ENCODE peak calls at places on chromosomes 11 and 22, in eight cellular contexts. R is IMR-90; T is kidney; N is CD8-positive, alpha-beta memory T cell; A is tibial nerve; G is fibroblast of lung; E is left ventricle myocardium inferior; Y is adrenal gland. Z is an unnamed sample.

GRCh38 chr11:67665537-67666302 is 8.7 kb downstream of the ALDH3B2 start:
- DNase-seq in A (no peak), T (peak), R (no peak), E (no peak), G (no peak), Y (peak), N (no peak), Z (no peak)

GRCh38 chr11:119651802-119652584 is 77.0 kb downstream of the NECTIN1 start:
- DNase-seq in E (no peak), Y (no peak), R (no peak), A (no peak), T (no peak), G (no peak), N (no peak), Z (no peak)

GRCh38 chr22:49377306-49377705 is 450.4 kb downstream of the BRD1 start:
- DNase-seq in A (no peak), E (no peak), N (no peak), G (no peak), R (no peak), Y (no peak), T (peak), Z (no peak)

GRCh38 chr11:33387996-33388395 is 130.8 kb downstream of the HIPK3 start:
- DNase-seq in R (no peak), E (no peak), G (no peak), Y (no peak), A (no peak), N (no peak), T (no peak), Z (no peak)

GRCh38 chr11:77506857-77507256 is 33.0 kb upstream of the PAK1 start:
- DNase-seq in Y (no peak), G (peak), A (no peak), T (no peak), R (no peak), E (no peak), N (no peak), Z (no peak)

GRCh38 chr11:22920939-22921565 is 60.8 kb upstream of the CCDC179 start:
- DNase-seq in T (no peak), N (no peak), E (no peak), R (peak), G (peak), A (no peak), Y (peak), Z (no peak)

GRCh38 chr11:59898652-59899051 is 20.1 kb downstream of the OOSP3 start:
- DNase-seq in G (no peak), T (no peak), R (no peak), N (no peak), Y (no peak), E (no peak), A (no peak), Z (no peak)

GRCh38 chr22:42078469-42079318 is 806 bp upstream of the SMDT1 start:
- DNase-seq in Y (peak), E (no peak), A (no peak), R (no peak), G (no peak), T (peak), N (no peak), Z (no peak)

GRCh38 chr11:33334627-33335026 is 77.4 kb downstream of the HIPK3 start:
- DNase-seq in G (no peak), A (no peak), Y (no peak), E (no peak), N (no peak), R (no peak), T (no peak), Z (no peak)

GRCh38 chr11:1453611-1454386 is 32.8 kb downstream of the MOB2 start:
- DNase-seq in T (no peak), G (no peak), E (no peak), N (peak), R (no peak), A (no peak), Y (no peak), Z (no peak)

GRCh38 chr11:85269109-85269508 is 358.0 kb downstream of the DLG2 start:
- DNase-seq in E (no peak), T (no peak), G (peak), Y (no peak), A (no peak), N (no peak), R (no peak), Z (no peak)

GRCh38 chr11:8963569-8964323 is 496 bp downstream of the TMEM9B start:
- DNase-seq in T (peak), G (peak), Y (peak), R (no peak), A (no peak), E (peak), N (peak), Z (peak)

GRCh38 chr11:707817-708420 is 1.9 kb downstream of the EPS8L2 start:
- DNase-seq in Y (no peak), A (no peak), E (no peak), T (peak), G (peak), N (no peak), R (no peak), Z (no peak)

GRCh38 chr22:43642807-43643206 is 169.3 kb downstream of the EFCAB6 start:
- DNase-seq in R (no peak), A (no peak), T (no peak), Y (no peak), E (no peak), N (no peak), G (no peak), Z (no peak)

GRCh38 chr11:126039485-126040271 is 23.0 kb downstream of the CDON start:
- DNase-seq in E (no peak), Y (no peak), N (no peak), R (peak), A (no peak), G (peak), T (no peak), Z (no peak)

GRCh38 chr11:94731921-94732601 is 36.1 kb upstream of the AMOTL1 start:
- DNase-seq in N (no peak), R (peak), G (peak), T (no peak), Y (peak), A (no peak), E (no peak), Z (peak)

GRCh38 chr22:42760806-42761565 is 40.3 kb upstream of the A4GALT start:
- DNase-seq in Y (no peak), E (no peak), R (no peak), G (no peak), N (no peak), A (no peak), T (no peak), Z (no peak)

GRCh38 chr11:98107736-98108135 is 913.0 kb upstream of the CNTN5 start:
- DNase-seq in Y (no peak), G (no peak), R (no peak), E (peak), A (no peak), T (no peak), N (no peak), Z (peak)

GRCh38 chr11:15730617-15731385 is 616.1 kb downstream of the INSC start:
- DNase-seq in Y (no peak), T (no peak), A (no peak), R (no peak), N (no peak), E (peak), G (no peak), Z (peak)

GRCh38 chr11:126464796-126465195 is 109.3 kb downstream of the ST3GAL4 start:
- DNase-seq in A (no peak), R (no peak), G (no peak), E (no peak), Y (no peak), N (no peak), T (no peak), Z (no peak)

GRCh38 chr11:12287374-12288211 is 89.8 kb upstream of the PARVA start:
- DNase-seq in T (peak), R (peak), E (no peak), N (no peak), Y (peak), G (peak), A (no peak), Z (peak)

GRCh38 chr11:121723261-121723741 is 270.5 kb upstream of the SORL1-AS1 start:
- DNase-seq in T (no peak), N (no peak), A (peak), E (peak), Y (no peak), G (peak), R (no peak), Z (peak)

GRCh38 chr11:47163898-47164297 is 12.8 kb downstream of the ARFGAP2 start:
- DNase-seq in R (no peak), E (no peak), T (no peak), Y (no peak), G (no peak), A (no peak), N (no peak), Z (no peak)

GRCh38 chr11:46832511-46833214 is 13.4 kb downstream of the CKAP5 start:
- DNase-seq in G (no peak), R (no peak), N (no peak), Y (no peak), E (no peak), T (no peak), A (no peak), Z (no peak)

GRCh38 chr11:115580927-115581680 is 76.9 kb upstream of the CADM1 start:
- DNase-seq in R (no peak), G (peak), A (peak), Y (no peak), T (peak), E (peak), N (no peak), Z (peak)

GRCh38 chr11:32088117-32088941 is 2.5 kb upstream of the RCN1 start:
- DNase-seq in Y (peak), N (no peak), R (peak), T (peak), G (peak), A (peak), E (peak), Z (peak)

GRCh38 chr11:14443642-14444041 is 56.0 kb downstream of the COPB1 start:
- DNase-seq in A (no peak), T (no peak), E (no peak), Y (peak), R (peak), G (peak), N (no peak), Z (no peak)

GRCh38 chr22:49977578-49977977 is 17.0 kb downstream of the PIM3 start:
- DNase-seq in A (no peak), Y (no peak), N (no peak), G (no peak), T (peak), E (no peak), R (no peak), Z (no peak)

GRCh38 chr11:93935826-93936225 is 85.3 kb upstream of the HEPHL1 start:
- DNase-seq in R (no peak), G (no peak), T (no peak), E (no peak), N (no peak), Y (no peak), A (no peak), Z (no peak)

GRCh38 chr11:1117970-1118369 is 39.8 kb upstream of the MUC5AC start:
- DNase-seq in R (no peak), Y (no peak), T (peak), E (no peak), A (no peak), G (no peak), N (no peak), Z (no peak)

GRCh38 chr11:22138264-22138663 is 54.6 kb upstream of the ANO5 start:
- DNase-seq in E (no peak), A (no peak), Y (no peak), R (no peak), N (no peak), T (no peak), G (no peak), Z (no peak)

GRCh38 chr22:37231406-37232139 is 12.5 kb downstream of the RAC2 start:
- DNase-seq in N (peak), T (no peak), G (no peak), R (no peak), E (no peak), Y (no peak), A (no peak), Z (no peak)

GRCh38 chr11:103682318-103683184 is 353.9 kb upstream of the DDI1 start:
- DNase-seq in E (peak), G (peak), A (peak), T (no peak), N (peak), R (peak), Y (peak), Z (peak)

GRCh38 chr11:129946256-129946655 is 50.9 kb upstream of the NFRKB start:
- DNase-seq in G (peak), A (no peak), Y (no peak), T (no peak), N (no peak), R (peak), E (no peak), Z (no peak)

GRCh38 chr11:129949067-129949466 is 53.6 kb downstream of the PRDM10 start:
- DNase-seq in T (no peak), R (no peak), Y (no peak), E (no peak), A (no peak), N (no peak), G (no peak), Z (no peak)

GRCh38 chr11:129946965-129947364 is 51.6 kb upstream of the NFRKB start:
- DNase-seq in R (no peak), A (no peak), T (no peak), E (no peak), Y (no peak), G (no peak), N (no peak), Z (no peak)

GRCh38 chr11:129945377-129945776 is 50.0 kb upstream of the NFRKB start:
- DNase-seq in N (no peak), E (no peak), R (no peak), G (no peak), Y (no peak), A (no peak), T (no peak), Z (no peak)

GRCh38 chr11:129947474-129947873 is 52.1 kb upstream of the NFRKB start:
- DNase-seq in T (no peak), R (no peak), E (no peak), G (no peak), A (no peak), Y (no peak), N (no peak), Z (no peak)
- H3K27ac ChIP-seq in T (no peak), R (no peak), E (no peak), G (no peak), A (no peak), Y (no peak), N (no peak), Z (no peak)

GRCh38 chr11:20453657-20454316 is 66.3 kb downstream of the PRMT3 start:
- DNase-seq in N (no peak), Y (no peak), T (no peak), A (no peak), R (no peak), E (no peak), G (no peak), Z (no peak)

GRCh38 chr11:20450829-20451228 is 63.3 kb downstream of the PRMT3 start:
- DNase-seq in A (no peak), E (no peak), G (no peak), N (no peak), Y (no peak), T (no peak), R (no peak), Z (no peak)

GRCh38 chr11:20452585-20452984 is 65.1 kb downstream of the PRMT3 start:
- DNase-seq in R (no peak), N (no peak), Y (no peak), T (no peak), A (no peak), E (no peak), G (no peak), Z (no peak)

GRCh38 chr11:20448838-20449237 is 61.3 kb downstream of the PRMT3 start:
- DNase-seq in N (no peak), E (no peak), T (no peak), A (no peak), Y (no peak), G (no peak), R (no peak), Z (no peak)

DNA sequence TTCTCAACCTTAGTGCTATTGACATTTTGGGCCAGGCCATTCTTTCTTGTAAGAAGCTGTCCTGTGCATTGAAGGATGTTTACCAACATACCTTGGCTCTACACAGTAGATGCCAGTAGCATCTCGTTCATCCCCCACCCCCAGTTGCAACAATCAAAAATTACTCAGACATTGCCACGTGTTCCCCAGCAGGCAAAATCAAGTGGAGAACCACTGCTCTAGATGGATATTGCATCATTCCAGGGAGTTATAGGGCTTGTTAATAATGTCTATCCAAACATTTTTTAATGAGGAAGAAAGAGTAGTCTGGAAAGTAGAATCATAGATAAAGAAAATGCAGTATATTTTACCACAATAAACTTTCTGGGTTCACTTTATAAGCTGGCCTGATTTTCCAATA is 64.1 kb downstream of the PRMT3 start:
- DNase-seq in N (no peak), G (no peak), Y (no peak), T (no peak), A (no peak), R (no peak), E (no peak), Z (no peak)
- H3K4me3 ChIP-seq in N (no peak), G (no peak), Y (no peak), T (no peak), A (no peak), R (no peak), E (no peak), Z (no peak)

GRCh38 chr11:131462622-131463021 is 92.2 kb downstream of the NTM start:
- DNase-seq in E (no peak), G (no peak), T (no peak), R (no peak), N (no peak), Y (no peak), A (no peak), Z (no peak)

GRCh38 chr11:131464024-131464423 is 93.6 kb downstream of the NTM start:
- DNase-seq in G (no peak), R (no peak), A (no peak), T (no peak), N (no peak), E (no peak), Y (no peak), Z (no peak)

GRCh38 chr11:131463162-131463561 is 92.7 kb downstream of the NTM start:
- DNase-seq in G (no peak), T (no peak), Y (no peak), A (no peak), R (no peak), N (no peak), E (no peak), Z (no peak)

GRCh38 chr11:131464481-131464880 is 94.1 kb downstream of the NTM start:
- DNase-seq in N (no peak), A (no peak), E (no peak), T (no peak), G (no peak), R (no peak), Y (no peak), Z (no peak)

GRCh38 chr11:131463609-131464008 is 93.2 kb downstream of the NTM start:
- DNase-seq in G (no peak), E (no peak), N (no peak), R (no peak), A (no peak), Y (no peak), T (no peak), Z (no peak)
- H3K27ac ChIP-seq in G (no peak), E (no peak), N (no peak), R (no peak), A (no peak), Y (no peak), T (no peak), Z (no peak)

GRCh38 chr11:65493367-65494176 is 5.3 kb upstream of the MALAT1 start:
- DNase-seq in A (peak), T (peak), N (no peak), E (peak), Y (peak), R (peak), G (peak), Z (peak)
- H3K4me3 ChIP-seq in A (no peak), T (no peak), N (no peak), E (peak), Y (peak), R (no peak), G (peak), Z (peak)

GRCh38 chr22:19260194-19260593 is 31.3 kb downstream of the CLTCL1 start:
- DNase-seq in N (no peak), R (no peak), Y (no peak), E (no peak), A (no peak), G (no peak), T (no peak), Z (no peak)
- H3K27ac ChIP-seq in N (peak), R (peak), Y (peak), E (peak), A (no peak), G (peak), T (peak), Z (peak)

Z was measured in heart right ventricle.